ENCODE peak calls at places on chromosomes 6 and 20, in seven cellular contexts. E is mesothelial cell of epicardium; Q is CD4-positive, alpha-beta T cell; I is endothelial cell; K is heart left ventricle; S is left lung; H is sigmoid colon. P is an unnamed sample.

GRCh38 chr20:54668271-54669053 is 193.1 kb downstream of the DOK5 start:
- DNase-seq in E (no peak), Q (peak), I (peak), K (no peak), S (no peak), H (no peak), P (no peak)

GRCh38 chr20:521860-522259 is 21.7 kb downstream of the CSNK2A1 start:
- DNase-seq in E (no peak), Q (no peak), I (no peak), K (no peak), S (no peak), H (no peak), P (no peak)

GRCh38 chr20:44861547-44862006 is 23.9 kb upstream of the YWHAB start:
- DNase-seq in E (no peak), Q (no peak), I (no peak), K (no peak), S (no peak), H (peak), P (peak)

GRCh38 chr6:15509335-15509933 is 153.4 kb downstream of the DTNBP1 start:
- DNase-seq in E (no peak), Q (no peak), I (no peak), K (no peak), S (no peak), H (no peak), P (no peak)

GRCh38 chr20:35952480-35953410 is 1.6 kb downstream of the SCAND1 start:
- DNase-seq in E (no peak), Q (no peak), I (no peak), K (no peak), S (no peak), H (no peak), P (no peak)

GRCh38 chr20:20299904-20300303 is 68.0 kb upstream of the INSM1 start:
- DNase-seq in E (no peak), Q (no peak), I (no peak), K (no peak), S (no peak), H (no peak), P (no peak)

GRCh38 chr6:10801224-10801848 is 37.0 kb downstream of the MAK start:
- DNase-seq in E (no peak), Q (peak), I (peak), K (peak), S (peak), H (no peak), P (no peak)

GRCh38 chr20:45470262-45470931 is 844 bp downstream of the WFDC2 start:
- DNase-seq in E (no peak), Q (no peak), I (peak), K (no peak), S (peak), H (peak), P (no peak)

GRCh38 chr6:88165087-88165876 is 865 bp downstream of the CNR1 start:
- DNase-seq in E (no peak), Q (no peak), I (no peak), K (no peak), S (no peak), H (no peak), P (no peak)

GRCh38 chr6:105402090-105402980 is 547 bp downstream of the PREP start:
- DNase-seq in E (no peak), Q (no peak), I (peak), K (peak), S (peak), H (peak), P (peak)

GRCh38 chr6:29748391-29749352 is 25.4 kb downstream of the HLA-F start:
- DNase-seq in E (peak), Q (peak), I (peak), K (peak), S (peak), H (peak), P (peak)

GRCh38 chr6:54865091-54865631 is 18.6 kb downstream of the FAM83B start:
- DNase-seq in E (no peak), Q (no peak), I (no peak), K (no peak), S (no peak), H (no peak), P (no peak)

GRCh38 chr6:17204548-17204947 is 76.6 kb upstream of the RBM24 start:
- DNase-seq in E (no peak), Q (no peak), I (no peak), K (no peak), S (no peak), H (no peak), P (no peak)

GRCh38 chr6:17197607-17198006 is 83.6 kb upstream of the RBM24 start:
- DNase-seq in E (no peak), Q (no peak), I (no peak), K (no peak), S (no peak), H (no peak), P (no peak)

GRCh38 chr6:17202526-17202925 is 78.6 kb upstream of the RBM24 start:
- DNase-seq in E (no peak), Q (no peak), I (no peak), K (no peak), S (no peak), H (no peak), P (no peak)

DNA sequence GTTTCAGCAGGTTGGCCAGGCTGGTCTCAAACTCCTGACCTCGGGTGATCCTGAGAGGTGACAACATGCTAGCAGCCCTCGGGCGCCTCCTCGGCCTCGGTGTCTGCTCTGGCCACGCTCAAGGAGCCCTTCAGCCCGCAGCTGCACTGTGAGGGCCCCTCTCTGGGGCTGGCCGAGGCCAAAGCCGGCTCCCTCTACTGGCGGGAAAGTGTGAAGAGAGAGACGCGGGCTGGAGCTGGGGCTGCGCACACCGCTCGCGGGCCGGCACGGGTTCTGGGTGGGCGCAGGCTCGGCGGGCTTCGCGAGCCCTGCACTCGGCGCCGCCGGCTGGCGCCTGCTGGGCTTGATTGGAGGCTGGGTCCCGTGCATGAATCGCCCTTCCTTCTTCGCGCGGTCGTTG is 80.8 kb upstream of the RBM24 start:
- DNase-seq in E (no peak), Q (no peak), I (peak), K (no peak), S (no peak), H (no peak), P (no peak)
- TF ChIP-seq CTCF in E (no peak), Q (no peak), I (peak), K (no peak), S (no peak), H (no peak), P (no peak)

DNA sequence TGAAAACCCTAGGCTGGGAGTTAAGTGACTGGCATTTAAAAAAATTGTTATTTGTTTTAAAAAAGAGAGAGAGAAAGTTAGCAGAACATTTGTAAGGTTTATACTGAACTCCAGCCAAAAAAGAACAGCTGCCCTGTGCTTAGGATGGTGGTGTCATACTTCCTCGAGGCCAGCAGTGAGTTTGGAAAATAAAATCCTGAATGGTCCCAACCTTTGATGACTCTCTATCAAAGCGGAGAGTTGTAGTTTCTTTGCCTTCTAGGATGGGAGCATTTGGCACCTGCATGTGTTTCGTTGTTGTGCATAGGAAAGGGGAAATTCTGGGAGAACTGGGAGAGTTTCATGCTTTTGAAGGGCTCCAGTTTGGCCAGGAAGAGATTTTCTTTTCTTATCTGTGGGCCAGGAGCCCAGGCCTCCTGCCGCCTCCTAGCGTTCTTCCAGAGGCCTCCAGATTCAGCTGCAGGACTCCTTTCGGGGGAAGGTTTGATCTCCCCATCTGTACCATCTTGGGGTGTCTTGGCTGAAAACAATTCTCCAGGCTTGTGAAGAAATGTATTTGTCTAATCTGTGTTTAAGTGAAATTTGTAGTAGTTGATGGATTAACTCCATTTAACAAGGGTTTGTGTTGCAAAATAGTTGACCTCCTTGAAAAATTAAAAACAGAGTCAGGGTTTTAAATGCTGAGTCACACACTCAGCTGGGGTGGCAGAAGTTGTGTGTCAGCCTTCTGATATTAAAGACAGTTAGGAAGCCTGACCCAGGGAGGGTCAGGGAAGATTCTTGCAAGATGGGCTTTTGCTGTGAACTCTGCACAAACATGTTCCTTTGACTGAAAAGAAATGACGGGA is 63.4 kb downstream of the TXNDC5 start:
- DNase-seq in E (no peak), Q (no peak), I (no peak), K (no peak), S (no peak), H (no peak), P (no peak)
- TF ChIP-seq CTCF in E (no peak), Q (no peak), I (no peak), K (no peak), S (no peak), H (no peak), P (no peak)

GRCh38 chr6:157614026-157614484 is 209.0 kb upstream of the SNX9 start:
- DNase-seq in E (no peak), Q (no peak), I (no peak), K (no peak), S (no peak), H (no peak), P (no peak)
- TF ChIP-seq CTCF in E (no peak), Q (no peak), I (no peak), K (no peak), S (no peak), H (no peak), P (no peak)

DNA sequence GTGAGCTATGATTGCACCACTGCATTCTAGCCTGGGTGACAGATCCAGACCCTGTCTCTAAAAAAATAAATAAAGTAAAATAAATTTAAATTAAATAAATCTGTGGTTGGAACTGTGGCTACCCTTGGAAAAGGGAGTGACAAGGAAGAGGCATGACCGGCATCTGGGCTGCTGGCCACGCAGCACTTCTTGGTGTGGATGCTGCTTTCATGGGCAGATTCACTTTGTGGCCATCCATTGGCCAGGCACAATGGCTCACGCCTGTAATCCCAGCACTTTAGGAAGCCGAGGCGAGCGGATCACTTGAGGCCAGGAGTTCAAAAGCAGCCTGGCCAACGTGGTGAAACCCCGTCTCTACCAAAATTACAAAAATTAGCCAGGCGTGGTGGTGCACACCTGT is 16.1 kb downstream of the EBF4 start:
- DNase-seq in E (no peak), Q (no peak), I (no peak), K (no peak), S (no peak), H (no peak), P (no peak)
- TF ChIP-seq CTCF in E (no peak), Q (no peak), I (no peak), K (no peak), S (no peak), H (no peak), P (no peak)

GRCh38 chr20:49276201-49276894 is 1.5 kb downstream of the ZNFX1 start:
- DNase-seq in E (no peak), Q (peak), I (no peak), K (peak), S (no peak), H (no peak), P (no peak)

GRCh38 chr20:49275634-49276033 is 2.2 kb downstream of the ZNFX1 start:
- DNase-seq in E (no peak), Q (no peak), I (no peak), K (no peak), S (no peak), H (no peak), P (no peak)

GRCh38 chr20:49278036-49278816 is at the start of gene ZNFX1:
- DNase-seq in E (peak), Q (peak), I (peak), K (peak), S (peak), H (peak), P (peak)

GRCh38 chr20:49277786-49278035 is 146 bp downstream of the ZNFX1 start:
- DNase-seq in E (no peak), Q (no peak), I (no peak), K (no peak), S (no peak), H (no peak), P (no peak)

GRCh38 chr20:49276895-49277785 is 717 bp downstream of the ZNFX1 start:
- DNase-seq in E (no peak), Q (peak), I (peak), K (peak), S (peak), H (peak), P (no peak)
- TF ChIP-seq CTCF in E (no peak), Q (no peak), I (no peak), K (no peak), S (no peak), H (no peak), P (no peak)

DNA sequence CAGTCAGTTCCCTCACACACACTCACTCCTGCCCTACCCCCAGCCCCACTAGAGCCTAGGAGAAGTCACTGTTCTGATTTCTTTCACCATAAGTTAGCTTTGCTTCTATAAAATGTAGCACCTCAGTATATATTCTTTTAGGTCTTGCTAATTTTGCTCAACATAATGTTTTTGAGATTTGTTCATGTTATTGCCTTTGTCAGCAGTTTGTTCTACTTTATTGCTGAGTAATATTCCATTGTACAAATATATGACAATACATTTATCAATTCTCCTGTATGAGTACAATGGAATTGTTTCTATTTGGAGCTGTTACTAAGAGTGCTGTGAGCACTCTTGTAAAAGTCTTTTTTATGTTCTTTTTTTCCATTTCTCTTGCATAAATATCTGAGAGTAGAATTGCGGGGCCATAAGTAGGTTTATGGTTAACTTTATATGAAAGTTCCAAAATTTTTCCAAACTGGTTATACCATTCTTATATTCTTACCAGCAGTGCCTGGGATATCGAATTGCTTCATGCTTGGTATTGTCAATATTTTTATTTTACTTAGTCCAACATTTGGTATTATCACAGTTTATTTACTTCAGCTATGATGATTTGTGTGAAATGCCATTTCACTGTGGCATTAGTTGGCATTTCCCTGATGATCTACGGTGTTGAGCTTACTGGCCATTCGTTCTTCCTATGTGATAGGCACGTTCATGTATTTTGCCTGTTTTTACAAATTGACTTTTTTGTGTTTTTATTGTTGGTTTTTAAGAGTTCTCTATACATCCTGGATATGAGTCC is 25.3 kb downstream of the EDN1 start:
- DNase-seq in E (no peak), Q (no peak), I (no peak), K (no peak), S (no peak), H (no peak), P (no peak)
- TF ChIP-seq CTCF in E (no peak), Q (no peak), I (no peak), K (no peak), S (no peak), H (no peak), P (no peak)

DNA sequence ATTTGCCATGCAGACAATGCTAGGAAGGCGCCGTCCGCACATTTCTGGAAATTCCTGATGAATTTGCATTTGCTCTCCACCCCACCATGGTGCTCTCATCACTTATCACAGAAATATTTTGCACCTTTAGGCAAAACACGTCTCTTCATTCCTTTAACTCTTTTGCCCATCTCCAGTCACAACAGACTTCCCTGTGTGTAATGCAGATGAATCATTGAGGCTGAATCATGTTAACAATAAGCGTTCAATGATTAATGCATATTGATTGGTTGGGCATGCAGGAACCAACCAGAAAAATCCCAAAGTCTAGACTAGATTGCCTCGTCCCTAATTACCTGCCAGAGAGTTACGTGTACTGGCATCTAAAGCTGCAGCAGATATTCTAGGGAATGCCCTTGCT is 80.0 kb upstream of the ATXN1 start:
- DNase-seq in E (no peak), Q (no peak), I (no peak), K (no peak), S (no peak), H (no peak), P (no peak)
- TF ChIP-seq CTCF in E (no peak), Q (no peak), I (no peak), K (no peak), S (no peak), H (no peak), P (no peak)

P was measured in ascending aorta.